ENCODE peak calls at places on chromosome 6, in eight cellular contexts. E is hippocampal formation; C is NCI-H2081; X is stimulated activated CD8-positive, alpha-beta memory T cell treated with anti-CD3 and anti-CD28 coated beads, Interleukin-15, amount 100 ng/mL, for 24 hours; H is HEK293T; I is progenitor cell of endocrine pancreas; G is GM13977; M is T47D. Q is an unnamed sample.

GRCh38 chr6:109096198-109096597 is 891 bp downstream of the CEP57L1 start:
- DNase-seq in X (no peak), G (no peak), M (no peak), H (no peak), C (no peak), E (no peak), I (no peak), Q (no peak)

GRCh38 chr6:145213614-145214013 is 521.7 kb downstream of the EPM2A start:
- DNase-seq in M (no peak), I (no peak), G (peak), C (no peak), X (no peak), E (no peak), H (no peak), Q (no peak)

GRCh38 chr6:4649728-4650127 is 126.5 kb upstream of the CDYL start:
- DNase-seq in C (no peak), H (no peak), E (no peak), X (no peak), G (no peak), M (no peak), I (no peak), Q (no peak)

GRCh38 chr6:21556968-21557721 is 36.4 kb upstream of the SOX4 start:
- DNase-seq in H (no peak), G (no peak), I (no peak), M (peak), E (no peak), C (no peak), X (no peak), Q (no peak)

GRCh38 chr6:22024004-22024403 is 272.8 kb downstream of the PRL start:
- DNase-seq in I (no peak), M (no peak), H (no peak), E (no peak), X (no peak), G (no peak), C (no peak), Q (no peak)

GRCh38 chr6:34630040-34630439 is 66.5 kb downstream of the ILRUN start:
- DNase-seq in H (no peak), I (no peak), X (no peak), G (no peak), E (no peak), M (no peak), C (no peak), Q (no peak)

GRCh38 chr6:152701081-152701862 is 3.6 kb downstream of the MYCT1 start:
- DNase-seq in X (no peak), H (no peak), I (no peak), E (no peak), G (no peak), C (no peak), M (no peak), Q (no peak)

GRCh38 chr6:14211596-14211961 is 94.0 kb downstream of the CD83 start:
- DNase-seq in G (peak), X (no peak), M (no peak), E (no peak), I (peak), C (no peak), H (peak), Q (peak)

GRCh38 chr6:151389640-151390275 is 1.6 kb downstream of the ZBTB2 start:
- DNase-seq in H (peak), M (peak), E (peak), I (no peak), G (no peak), X (no peak), C (peak), Q (peak)

GRCh38 chr6:45431314-45432058 is 53.8 kb upstream of the SUPT3H start:
- DNase-seq in E (no peak), G (no peak), I (no peak), M (no peak), C (no peak), X (no peak), H (no peak), Q (peak)

GRCh38 chr6:77707603-77708002 is 54.8 kb downstream of the MEI4 start:
- DNase-seq in E (no peak), G (no peak), I (no peak), C (no peak), H (no peak), X (no peak), M (no peak), Q (no peak)

GRCh38 chr6:162372092-162372491 is 355.5 kb downstream of the PRKN start:
- DNase-seq in H (no peak), M (no peak), I (no peak), X (no peak), G (no peak), C (no peak), E (no peak), Q (no peak)

GRCh38 chr6:132931937-132932336 is 117.6 kb downstream of the RPS12 start:
- DNase-seq in I (no peak), H (no peak), C (no peak), M (peak), G (no peak), E (no peak), X (no peak), Q (no peak)

GRCh38 chr6:12602342-12602741 is 114.2 kb upstream of the PHACTR1 start:
- DNase-seq in G (no peak), I (no peak), H (no peak), X (no peak), C (no peak), E (no peak), M (peak), Q (no peak)

GRCh38 chr6:105501945-105502344 is 99.1 kb upstream of the PREP start:
- DNase-seq in G (no peak), E (no peak), M (no peak), X (no peak), H (no peak), I (no peak), C (no peak), Q (no peak)

GRCh38 chr6:4145083-4145482 is 9.7 kb upstream of the ECI2 start:
- DNase-seq in M (no peak), C (no peak), I (no peak), G (no peak), E (no peak), H (no peak), X (no peak), Q (no peak)

GRCh38 chr6:42790549-42791181 is 8.8 kb downstream of the BICRAL start:
- DNase-seq in C (no peak), H (no peak), X (no peak), E (no peak), I (no peak), G (no peak), M (no peak), Q (peak)

GRCh38 chr6:79227445-79227844 is 7.0 kb downstream of the HMGN3 start:
- DNase-seq in M (no peak), G (no peak), E (no peak), I (no peak), C (no peak), H (no peak), X (no peak), Q (no peak)

GRCh38 chr6:5701086-5701661 is 305.6 kb downstream of the NRN1 start:
- DNase-seq in C (no peak), M (no peak), X (no peak), G (no peak), E (no peak), H (no peak), I (no peak), Q (peak)

GRCh38 chr6:42028234-42029061 is 21.9 kb upstream of the TAF8 start:
- DNase-seq in C (no peak), H (peak), M (no peak), I (no peak), X (no peak), G (no peak), E (no peak), Q (no peak)

GRCh38 chr6:29667158-29667557 is 10.3 kb downstream of the MOG start:
- DNase-seq in M (no peak), I (no peak), G (no peak), E (no peak), C (no peak), H (no peak), X (no peak), Q (no peak)

GRCh38 chr6:80457044-80457933 is 350.8 kb downstream of the BCKDHB start:
- DNase-seq in H (no peak), G (no peak), C (no peak), I (no peak), E (peak), M (peak), X (no peak), Q (no peak)

GRCh38 chr6:17393335-17394191 is at the start of gene CAP2:
- DNase-seq in C (peak), I (peak), M (peak), X (no peak), G (no peak), H (peak), E (peak), Q (peak)

GRCh38 chr6:7058250-7058923 is 49.4 kb upstream of the RREB1 start:
- DNase-seq in E (no peak), C (no peak), I (no peak), X (no peak), M (peak), H (no peak), G (no peak), Q (no peak)

GRCh38 chr6:36334832-36335459 is 1.7 kb downstream of the BNIP5 start:
- DNase-seq in X (no peak), G (no peak), I (no peak), H (no peak), C (no peak), E (no peak), M (peak), Q (no peak)

GRCh38 chr6:41652876-41653641 is 14.8 kb downstream of the MDFI start:
- DNase-seq in X (no peak), G (no peak), C (no peak), H (no peak), E (no peak), M (peak), I (no peak), Q (no peak)

GRCh38 chr6:71393471-71393870 is 104.9 kb downstream of the OGFRL1 start:
- DNase-seq in M (no peak), C (no peak), G (no peak), X (no peak), H (no peak), I (no peak), E (no peak), Q (no peak)

GRCh38 chr6:123619156-123619555 is 17.6 kb downstream of the TRDN start:
- DNase-seq in G (no peak), H (no peak), E (no peak), C (no peak), X (no peak), I (no peak), M (no peak), Q (no peak)

GRCh38 chr6:124487778-124488431 is 474.3 kb upstream of the RNF217 start:
- DNase-seq in I (no peak), E (no peak), M (no peak), H (no peak), X (no peak), C (peak), G (no peak), Q (no peak)

GRCh38 chr6:147508073-147508870 is at the start of gene SAMD5:
- DNase-seq in X (no peak), G (peak), M (no peak), H (peak), I (peak), E (no peak), C (no peak), Q (peak)

GRCh38 chr6:4281341-4282293 is 146.2 kb upstream of the ECI2 start:
- DNase-seq in X (peak), H (no peak), E (peak), G (peak), I (peak), C (peak), M (peak), Q (no peak)

GRCh38 chr6:124027392-124027791 is 223.7 kb downstream of the NKAIN2 start:
- DNase-seq in G (no peak), I (no peak), X (no peak), E (no peak), M (no peak), H (no peak), C (no peak), Q (no peak)

GRCh38 chr6:36793913-36794703 is 45.1 kb downstream of the CPNE5 start:
- DNase-seq in C (no peak), H (no peak), I (no peak), G (no peak), M (no peak), E (no peak), X (no peak), Q (peak)

Q was measured in WERI-Rb-1.